ENCODE peak calls at places on chromosome 11, in four cellular contexts. One of them, this sample, is unnamed.

GRCh38 chr11:40337118-40337517 is 1122.3 kb downstream of the LRRC4C start:
- DNase-seq in IMR-90: peak
- DNase-seq in pancreas: no peak
- DNase-seq in AG04450: peak
- DNase-seq in this sample: peak

GRCh38 chr11:14538271-14538925 is 18.2 kb upstream of the PSMA1 start:
- DNase-seq in pancreas: peak
- DNase-seq in IMR-90: no peak
- DNase-seq in AG04450: no peak
- DNase-seq in this sample: no peak

GRCh38 chr11:69985654-69986420 is 92.3 kb upstream of the ANO1 start:
- DNase-seq in IMR-90: no peak
- DNase-seq in AG04450: no peak
- DNase-seq in pancreas: no peak
- DNase-seq in this sample: no peak

GRCh38 chr11:30522825-30523224 is 63.3 kb downstream of the MPPED2 start:
- DNase-seq in IMR-90: no peak
- DNase-seq in pancreas: no peak
- DNase-seq in AG04450: no peak
- DNase-seq in this sample: no peak

GRCh38 chr11:82634091-82634490 is 99.6 kb downstream of the FAM181B start:
- DNase-seq in AG04450: no peak
- DNase-seq in pancreas: no peak
- DNase-seq in IMR-90: no peak
- DNase-seq in this sample: no peak

GRCh38 chr11:69486056-69486772 is 4.8 kb downstream of the LINC01488 start:
- DNase-seq in AG04450: no peak
- DNase-seq in IMR-90: no peak
- DNase-seq in pancreas: no peak
- DNase-seq in this sample: no peak

GRCh38 chr11:45147871-45148270 is 1.4 kb downstream of the PRDM11 start:
- DNase-seq in AG04450: no peak
- DNase-seq in pancreas: peak
- DNase-seq in IMR-90: no peak
- DNase-seq in this sample: no peak

GRCh38 chr11:19493446-19493845 is 219.2 kb upstream of the NAV2 start:
- DNase-seq in AG04450: no peak
- DNase-seq in pancreas: no peak
- DNase-seq in IMR-90: no peak
- DNase-seq in this sample: no peak

GRCh38 chr11:86067230-86068137 is 1.4 kb downstream of the PICALM start:
- DNase-seq in AG04450: no peak
- DNase-seq in pancreas: no peak
- DNase-seq in IMR-90: no peak
- DNase-seq in this sample: no peak

GRCh38 chr11:5204787-5205186 is 4.3 kb upstream of the OR51V1 start:
- DNase-seq in IMR-90: peak
- DNase-seq in AG04450: peak
- DNase-seq in pancreas: no peak
- DNase-seq in this sample: peak

GRCh38 chr11:58963551-58964075 is 24.3 kb downstream of the GLYATL1 start:
- DNase-seq in IMR-90: peak
- DNase-seq in pancreas: peak
- DNase-seq in AG04450: peak
- DNase-seq in this sample: peak

GRCh38 chr11:65791719-65792213 is 4.9 kb downstream of the OVOL1 start:
- DNase-seq in pancreas: no peak
- DNase-seq in IMR-90: no peak
- DNase-seq in AG04450: no peak
- DNase-seq in this sample: no peak

GRCh38 chr11:126561327-126561893 is 205.9 kb downstream of the ST3GAL4 start:
- DNase-seq in AG04450: peak
- DNase-seq in pancreas: peak
- DNase-seq in IMR-90: peak
- DNase-seq in this sample: peak

GRCh38 chr11:128595221-128595620 is 7.9 kb upstream of the ETS1 start:
- DNase-seq in AG04450: no peak
- DNase-seq in pancreas: no peak
- DNase-seq in IMR-90: peak
- DNase-seq in this sample: no peak

GRCh38 chr11:78655561-78655960 is 80.9 kb upstream of the NARS2 start:
- DNase-seq in IMR-90: no peak
- DNase-seq in AG04450: no peak
- DNase-seq in pancreas: no peak
- DNase-seq in this sample: no peak

GRCh38 chr11:46279393-46280099 is 2.1 kb downstream of the CREB3L1 start:
- DNase-seq in AG04450: no peak
- DNase-seq in pancreas: peak
- DNase-seq in IMR-90: peak
- DNase-seq in this sample: no peak

GRCh38 chr11:17543574-17544180 is 539 bp downstream of the USH1C start:
- DNase-seq in AG04450: no peak
- DNase-seq in IMR-90: no peak
- DNase-seq in pancreas: no peak
- DNase-seq in this sample: no peak

GRCh38 chr11:102268985-102269470 is 48.3 kb upstream of the BIRC3 start:
- DNase-seq in pancreas: no peak
- DNase-seq in IMR-90: no peak
- DNase-seq in AG04450: no peak
- DNase-seq in this sample: no peak

GRCh38 chr11:130510407-130511006 is 62.1 kb downstream of the ADAMTS15 start:
- DNase-seq in IMR-90: peak
- DNase-seq in pancreas: no peak
- DNase-seq in AG04450: no peak
- DNase-seq in this sample: peak

GRCh38 chr11:103923473-103923931 is 112.9 kb upstream of the DDI1 start:
- DNase-seq in AG04450: no peak
- DNase-seq in IMR-90: no peak
- DNase-seq in pancreas: no peak
- DNase-seq in this sample: no peak

GRCh38 chr11:36478700-36479329 is 31.3 kb downstream of the TRAF6 start:
- DNase-seq in AG04450: no peak
- DNase-seq in IMR-90: peak
- DNase-seq in pancreas: peak
- DNase-seq in this sample: no peak

GRCh38 chr11:130815074-130815802 is 101.0 kb downstream of the SNX19 start:
- DNase-seq in AG04450: no peak
- DNase-seq in IMR-90: no peak
- DNase-seq in pancreas: no peak
- DNase-seq in this sample: no peak

GRCh38 chr11:79864882-79865281 is 424.1 kb upstream of the TENM4 start:
- DNase-seq in AG04450: no peak
- DNase-seq in IMR-90: no peak
- DNase-seq in pancreas: no peak
- DNase-seq in this sample: no peak

GRCh38 chr11:17352925-17353227 is 1.3 kb downstream of the NCR3LG1 start:
- DNase-seq in IMR-90: peak
- DNase-seq in pancreas: peak
- DNase-seq in AG04450: no peak
- DNase-seq in this sample: no peak

GRCh38 chr11:559020-559620 is 1.4 kb downstream of the LMNTD2 start:
- DNase-seq in pancreas: no peak
- DNase-seq in AG04450: no peak
- DNase-seq in IMR-90: no peak
- DNase-seq in this sample: no peak
- TF ChIP-seq CTCF in pancreas: no peak
- TF ChIP-seq CTCF in AG04450: no peak
- TF ChIP-seq CTCF in IMR-90: no peak
- TF ChIP-seq CTCF in this sample: no peak

DNA sequence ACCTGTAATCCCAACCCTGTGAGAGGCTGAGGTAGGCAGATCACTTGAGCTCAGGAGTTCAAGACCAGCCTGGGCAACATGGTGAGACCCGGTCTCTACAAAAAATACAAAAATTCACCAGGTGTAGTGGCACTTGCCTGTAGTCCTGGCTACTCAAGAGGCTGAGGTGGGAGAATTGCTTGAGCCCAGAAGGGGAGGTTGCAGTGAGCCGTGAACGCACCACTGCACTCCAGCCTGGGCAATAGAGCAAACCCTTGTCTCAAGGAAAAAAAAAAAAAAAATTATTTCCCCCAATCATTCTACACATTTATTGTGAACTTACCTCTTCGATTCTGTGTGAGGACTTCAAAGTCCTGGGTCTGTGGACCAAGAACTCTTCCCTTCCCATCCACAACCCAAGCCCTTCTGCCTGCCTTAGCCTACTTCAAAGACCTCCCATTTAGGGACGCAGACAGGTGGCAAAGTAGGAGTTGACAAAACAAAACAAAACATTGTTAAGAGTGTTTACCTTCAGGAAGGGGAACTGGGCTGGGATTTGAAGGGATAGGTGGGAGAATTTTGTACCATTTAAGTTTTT is 3.8 kb upstream of the WEE1 start:
- DNase-seq in AG04450: no peak
- DNase-seq in IMR-90: no peak
- DNase-seq in pancreas: no peak
- DNase-seq in this sample: no peak
- H3K4me3 ChIP-seq in AG04450: no peak
- H3K4me3 ChIP-seq in IMR-90: no peak
- H3K4me3 ChIP-seq in pancreas: no peak
- H3K4me3 ChIP-seq in this sample: no peak

GRCh38 chr11:117946842-117947526 is 17.8 kb upstream of the TMPRSS13 start:
- DNase-seq in IMR-90: peak
- DNase-seq in AG04450: peak
- DNase-seq in pancreas: peak
- DNase-seq in this sample: peak
- TF ChIP-seq CTCF in IMR-90: peak
- TF ChIP-seq CTCF in AG04450: peak
- TF ChIP-seq CTCF in pancreas: peak
- TF ChIP-seq CTCF in this sample: peak

DNA sequence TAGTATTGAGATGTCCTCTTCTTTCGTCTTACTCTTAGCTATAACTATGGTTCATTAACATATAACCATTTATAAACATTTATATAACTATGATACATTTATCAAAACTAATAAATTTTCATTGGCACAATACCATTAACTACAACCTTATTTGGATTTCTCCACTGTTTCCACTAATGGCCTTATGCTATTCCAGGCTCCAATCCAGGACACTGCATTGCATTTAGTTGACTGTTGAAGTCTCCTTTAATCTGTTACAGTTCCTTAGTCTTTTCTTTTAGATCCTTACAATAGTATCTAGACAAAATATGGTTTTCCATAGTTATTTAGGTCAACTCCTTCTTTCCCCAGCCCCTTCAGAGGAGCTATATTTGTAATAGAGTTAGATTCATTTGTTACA is 47.2 kb downstream of the CCDC34 start:
- DNase-seq in AG04450: no peak
- DNase-seq in IMR-90: no peak
- DNase-seq in pancreas: no peak
- DNase-seq in this sample: no peak
- H3K4me3 ChIP-seq in AG04450: no peak
- H3K4me3 ChIP-seq in IMR-90: no peak
- H3K4me3 ChIP-seq in pancreas: no peak
- H3K4me3 ChIP-seq in this sample: no peak

DNA sequence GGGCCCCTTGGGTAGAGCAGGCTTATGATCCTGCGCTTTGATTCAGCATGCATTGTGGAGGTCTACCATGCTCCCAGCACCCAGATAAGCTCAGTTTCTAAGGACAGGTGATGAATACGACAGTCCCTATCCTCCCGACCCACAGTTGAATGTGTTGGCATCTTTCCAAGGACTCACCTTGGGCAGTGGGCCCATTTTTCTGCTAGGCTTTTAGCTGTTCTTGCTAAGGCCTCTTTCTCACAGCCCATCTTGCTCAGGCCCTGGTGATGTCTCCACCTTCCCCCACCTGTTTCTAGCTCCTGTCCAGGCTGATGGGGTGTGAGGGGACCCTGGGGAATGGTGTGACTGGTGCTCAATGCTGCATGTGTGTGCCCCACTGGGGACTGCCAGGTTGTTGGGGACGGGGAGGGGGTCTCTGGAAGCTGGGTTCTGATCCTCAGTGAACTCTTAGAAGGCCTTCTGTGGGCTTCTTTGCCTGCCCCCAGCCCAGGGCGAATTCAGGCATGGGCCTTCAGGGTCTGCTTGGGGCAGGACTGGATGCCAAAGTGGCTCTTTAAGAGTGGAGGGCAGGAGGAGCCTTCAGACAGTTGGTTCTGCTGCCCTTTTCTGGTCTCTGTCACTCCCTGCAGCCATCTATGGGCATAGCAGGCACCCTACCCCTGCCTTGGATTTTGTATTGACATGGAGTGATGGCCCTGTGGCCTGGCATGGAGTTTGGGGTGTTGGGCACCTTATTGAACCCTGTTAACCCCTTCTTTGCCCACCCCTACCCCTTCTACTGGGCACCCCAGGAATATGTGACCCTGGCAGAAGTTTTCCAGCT is 33.1 kb downstream of the PHLDB1 start:
- DNase-seq in AG04450: no peak
- DNase-seq in IMR-90: no peak
- DNase-seq in pancreas: peak
- DNase-seq in this sample: no peak
- TF ChIP-seq CTCF in AG04450: no peak
- TF ChIP-seq CTCF in IMR-90: no peak
- TF ChIP-seq CTCF in pancreas: no peak
- TF ChIP-seq CTCF in this sample: peak

GRCh38 chr11:75241036-75241905 is 697 bp downstream of the TPBGL start:
- DNase-seq in pancreas: peak
- DNase-seq in AG04450: peak
- DNase-seq in IMR-90: peak
- DNase-seq in this sample: peak

GRCh38 chr11:75238595-75239245 is 1.9 kb upstream of the TPBGL start:
- DNase-seq in pancreas: no peak
- DNase-seq in AG04450: no peak
- DNase-seq in IMR-90: no peak
- DNase-seq in this sample: no peak

GRCh38 chr11:75240381-75241035 is at the start of gene TPBGL:
- DNase-seq in pancreas: no peak
- DNase-seq in AG04450: no peak
- DNase-seq in IMR-90: no peak
- DNase-seq in this sample: no peak

GRCh38 chr11:75241906-75242644 is 1.5 kb downstream of the TPBGL start:
- DNase-seq in pancreas: no peak
- DNase-seq in AG04450: no peak
- DNase-seq in IMR-90: no peak
- DNase-seq in this sample: no peak

DNA sequence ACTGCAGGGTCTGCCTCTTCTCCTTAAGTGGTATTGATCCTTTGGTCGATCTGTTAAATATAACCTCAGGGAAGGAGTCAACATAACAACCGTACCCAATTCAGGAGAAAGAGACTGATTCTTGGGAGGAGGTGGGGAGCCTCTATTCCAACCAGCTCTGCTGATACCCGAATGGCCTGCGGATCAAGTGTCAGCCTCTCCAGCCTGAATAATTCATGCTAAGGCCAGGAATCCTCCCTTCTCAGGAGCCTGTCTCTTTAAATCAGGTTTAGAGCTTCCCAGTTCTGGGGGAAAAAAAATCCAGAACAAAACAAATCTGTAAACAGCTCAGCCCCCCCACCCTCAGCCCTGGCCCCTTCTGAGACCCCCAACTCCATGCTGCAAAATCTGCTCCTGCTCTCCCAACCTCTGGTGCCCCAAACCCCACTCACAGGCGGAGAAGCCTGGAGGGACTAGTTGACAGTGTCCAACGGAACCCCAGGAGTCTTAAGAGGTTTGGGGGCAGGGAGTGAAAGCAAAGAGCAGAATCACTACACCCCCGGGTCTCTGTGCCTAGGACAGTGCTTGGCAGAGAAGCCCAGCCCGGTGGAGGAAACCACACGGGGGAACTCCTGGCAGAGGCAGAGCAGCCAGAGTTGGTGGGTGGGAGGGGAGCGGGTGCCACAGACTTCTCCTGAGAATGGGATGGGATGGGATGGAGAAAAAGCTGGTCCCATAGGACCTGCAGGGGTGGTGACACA is 853 bp upstream of the TPBGL start:
- DNase-seq in pancreas: no peak
- DNase-seq in AG04450: no peak
- DNase-seq in IMR-90: no peak
- DNase-seq in this sample: no peak
- H3K4me3 ChIP-seq in pancreas: no peak
- H3K4me3 ChIP-seq in AG04450: no peak
- H3K4me3 ChIP-seq in IMR-90: no peak
- H3K4me3 ChIP-seq in this sample: no peak

This sample was measured in astrocyte of the cerebellum.